ENCODE peak calls at places on chromosomes 11 and 22, in eight cellular contexts. M is left lung, J is uterus, Y is esophagus squamous epithelium, B is HL-60, K is HCT116, X is tibial nerve, P is cardiac fibroblast. O is an unnamed sample.

GRCh38 chr11:130124096-130124495 is 35.5 kb upstream of the ST14 start:
- DNase-seq in M (peak; percentile 90), J (peak; percentile 38), Y (peak; percentile 21), B (peak; percentile 92), K (peak; percentile 61), X (peak; percentile 55), P (peak; percentile 93), O (peak; percentile 95)

GRCh38 chr11:92627615-92628201 is 341.7 kb upstream of the MTNR1B start:
- DNase-seq in M (no peak), J (no peak), Y (no peak), B (no peak), K (no peak), X (no peak), P (no peak), O (no peak)

GRCh38 chr22:50696799-50697561 is 24.4 kb downstream of the SHANK3 start:
- DNase-seq in M (peak; percentile 31), J (no peak), Y (no peak), B (no peak), K (no peak), X (no peak), P (peak; percentile 30), O (peak; percentile 36)

GRCh38 chr11:17238377-17238776 is 30.6 kb upstream of the PIK3C2A start:
- DNase-seq in M (no peak), J (no peak), Y (no peak), B (no peak), K (no peak), X (no peak), P (no peak), O (no peak)

GRCh38 chr11:68543594-68543993 is 83.0 kb downstream of the PPP6R3 start:
- DNase-seq in M (no peak), J (no peak), Y (no peak), B (no peak), K (no peak), X (no peak), P (no peak), O (no peak)

GRCh38 chr11:72812968-72813739 is 1.1 kb upstream of the ATG16L2 start:
- DNase-seq in M (peak; percentile 69), J (peak; percentile 53), Y (no peak), B (peak; percentile 84), K (peak; percentile 71), X (no peak), P (peak; percentile 58), O (peak; percentile 84)

GRCh38 chr11:18393581-18394299 is 623 bp upstream of the LDHA start:
- DNase-seq in M (no peak), J (no peak), Y (no peak), B (no peak), K (no peak), X (no peak), P (no peak), O (no peak)

GRCh38 chr11:130115218-130115617 is 44.4 kb upstream of the ST14 start:
- DNase-seq in M (no peak), J (no peak), Y (no peak), B (no peak), K (no peak), X (no peak), P (peak; percentile 72), O (no peak)

GRCh38 chr11:70002433-70002832 is 75.7 kb upstream of the ANO1 start:
- DNase-seq in M (no peak), J (no peak), Y (no peak), B (peak; percentile 22), K (no peak), X (no peak), P (no peak), O (no peak)

GRCh38 chr11:118435233-118435892 is 929 bp upstream of the KMT2A start:
- DNase-seq in M (peak; percentile 63), J (peak; percentile 30), Y (no peak), B (peak; percentile 77), K (peak; percentile 18), X (no peak), P (peak; percentile 39), O (peak; percentile 44)

GRCh38 chr11:85721191-85721590 is 35.2 kb upstream of the CCDC89 start:
- DNase-seq in M (no peak), J (no peak), Y (no peak), B (no peak), K (no peak), X (no peak), P (no peak), O (no peak)

GRCh38 chr11:3123316-3123715 is 41.8 kb downstream of the OSBPL5 start:
- DNase-seq in M (peak; percentile 49), J (peak; percentile 75), Y (no peak), B (no peak), K (no peak), X (peak; percentile 78), P (peak; percentile 23), O (peak; percentile 24)

GRCh38 chr11:128862913-128863660 is 4.0 kb downstream of the KCNJ1 start:
- DNase-seq in M (no peak), J (no peak), Y (no peak), B (no peak), K (no peak), X (no peak), P (peak; percentile 31), O (no peak)

GRCh38 chr11:110691961-110692360 is 20.3 kb downstream of the ARHGAP20 start:
- DNase-seq in M (no peak), J (no peak), Y (no peak), B (no peak), K (no peak), X (no peak), P (no peak), O (no peak)

GRCh38 chr11:108947654-108948570 is 283.0 kb downstream of the DDX10 start:
- DNase-seq in M (no peak), J (no peak), Y (no peak), B (no peak), K (no peak), X (no peak), P (no peak), O (no peak)

GRCh38 chr11:64874308-64874707 is 4.1 kb downstream of the EHD1 start:
- DNase-seq in M (no peak), J (no peak), Y (no peak), B (peak; percentile 74), K (no peak), X (peak; percentile 63), P (no peak), O (no peak)

GRCh38 chr11:69055598-69056516 is 7.1 kb downstream of the TPCN2 start:
- DNase-seq in M (peak; percentile 70), J (no peak), Y (no peak), B (no peak), K (no peak), X (no peak), P (no peak), O (peak; percentile 85)

GRCh38 chr11:6667733-6668374 is 12.2 kb upstream of the DCHS1 start:
- DNase-seq in M (no peak), J (no peak), Y (no peak), B (peak; percentile 39), K (peak; percentile 38), X (no peak), P (peak; percentile 61), O (peak; percentile 48)

GRCh38 chr22:35887296-35887875 is 141.2 kb downstream of the RBFOX2 start:
- DNase-seq in M (no peak), J (no peak), Y (no peak), B (no peak), K (no peak), X (no peak), P (no peak), O (no peak)

GRCh38 chr22:42868751-42869251 is 11.7 kb upstream of the ARFGAP3 start:
- DNase-seq in M (peak; percentile 81), J (no peak), Y (no peak), B (no peak), K (no peak), X (no peak), P (peak; percentile 28), O (no peak)
- TF ChIP-seq CTCF in M (no peak), J (no peak), Y (no peak), B (no peak), K (no peak), X (no peak), P (no peak), O (no peak)

GRCh38 chr11:102724904-102725515 is at the start of gene MMP8:
- DNase-seq in M (no peak), J (no peak), Y (no peak), B (no peak), K (no peak), X (no peak), P (no peak), O (no peak)
- TF ChIP-seq CTCF in M (no peak), J (no peak), Y (no peak), B (no peak), K (no peak), X (no peak), P (no peak), O (no peak)

GRCh38 chr11:62921573-62922188 is 518 bp upstream of the CHRM1 start:
- DNase-seq in M (no peak), J (no peak), Y (no peak), B (no peak), K (no peak), X (no peak), P (peak; percentile 25), O (no peak)

GRCh38 chr11:62923634-62924411 is 2.7 kb upstream of the CHRM1 start:
- DNase-seq in M (no peak), J (no peak), Y (no peak), B (no peak), K (no peak), X (no peak), P (no peak), O (no peak)

GRCh38 chr11:62922189-62922589 is 1.0 kb upstream of the CHRM1 start:
- DNase-seq in M (no peak), J (no peak), Y (no peak), B (no peak), K (no peak), X (no peak), P (no peak), O (no peak)

GRCh38 chr11:62921201-62921572 is at the start of gene CHRM1:
- DNase-seq in M (no peak), J (no peak), Y (no peak), B (no peak), K (no peak), X (no peak), P (no peak), O (no peak)

DNA sequence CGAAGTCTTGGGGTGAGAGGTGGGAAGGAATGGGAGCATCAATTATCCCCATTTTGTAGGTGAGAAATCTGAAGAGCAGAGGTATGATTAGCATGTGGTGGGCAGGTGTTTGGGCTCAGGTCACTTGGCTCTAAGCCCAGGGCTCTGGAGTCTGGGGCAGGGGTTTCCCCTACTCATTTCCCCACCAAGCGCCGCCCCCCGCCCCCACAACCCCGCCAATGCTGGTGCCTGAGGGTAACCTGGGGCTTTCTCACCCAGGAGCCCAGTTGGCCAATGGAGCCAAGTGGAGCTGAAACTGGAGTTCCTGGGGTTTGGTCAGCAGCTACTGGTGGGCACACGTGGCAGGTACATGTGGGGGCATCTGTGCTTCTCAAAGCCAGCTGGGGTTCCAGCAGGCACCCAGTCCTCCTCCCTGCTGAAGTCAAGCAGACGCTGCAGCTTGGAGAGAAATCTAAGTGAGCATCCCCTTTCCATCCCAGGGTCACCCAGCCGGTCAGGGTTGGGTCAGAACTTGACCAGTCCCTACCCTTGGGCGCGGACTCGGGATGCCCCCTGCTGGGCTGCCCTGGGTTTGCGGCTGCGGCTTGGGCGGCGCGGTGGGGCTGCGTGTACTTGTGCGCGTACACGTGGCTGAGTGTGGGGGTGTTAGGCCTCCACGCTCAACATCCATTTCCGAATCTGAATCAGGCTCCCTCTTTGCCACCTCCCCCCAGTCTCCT is 1.6 kb upstream of the CHRM1 start:
- DNase-seq in M (no peak), J (no peak), Y (no peak), B (peak; percentile 6), K (no peak), X (no peak), P (no peak), O (no peak)
- TF ChIP-seq CTCF in M (no peak), J (no peak), Y (peak; percentile 28), B (no peak), K (peak; percentile 46), X (no peak), P (peak; percentile 50), O (no peak)

GRCh38 chr11:827146-827860 is 416 bp upstream of the CRACR2B start:
- DNase-seq in M (no peak), J (no peak), Y (no peak), B (peak; percentile 53), K (no peak), X (no peak), P (no peak), O (no peak)
- TF ChIP-seq CTCF in M (no peak), J (no peak), Y (no peak), B (no peak), K (no peak), X (no peak), P (no peak), O (no peak)

O was measured in CD14-positive monocyte.